ENCODE peak calls at places on chromosomes 3 and 15, in five cellular contexts. H is mesenchymal stem cell, U is trophoblast cell, P is H1, C is neuronal stem cell. G is an unnamed sample.

GRCh38 chr15:80182611-80183210 is 29.9 kb downstream of the FAH start:
- DNase-seq in H (peak; percentile 32), U (no peak), P (no peak), C (no peak), G (no peak)

GRCh38 chr15:23860290-23860751 is 173.2 kb upstream of the NDN start:
- DNase-seq in H (no peak), U (no peak), P (peak; percentile 77), C (no peak), G (peak; percentile 94)

GRCh38 chr3:13346481-13347389 is 73.4 kb downstream of the NUP210 start:
- DNase-seq in H (no peak), U (peak; percentile 35), P (no peak), C (no peak), G (peak; percentile 85)

GRCh38 chr15:91469627-91470567 is 369.8 kb downstream of the SV2B start:
- DNase-seq in H (no peak), U (no peak), P (no peak), C (no peak), G (no peak)

GRCh38 chr15:77636209-77636608 is 3.5 kb upstream of the LINGO1 start:
- DNase-seq in H (no peak), U (no peak), P (no peak), C (no peak), G (no peak)

GRCh38 chr15:36982441-36982840 is 117.9 kb downstream of the MEIS2 start:
- DNase-seq in H (no peak), U (no peak), P (no peak), C (no peak), G (no peak)

GRCh38 chr3:14461748-14462324 is 59.4 kb downstream of the SLC6A6 start:
- DNase-seq in H (peak; percentile 76), U (peak; percentile 42), P (no peak), C (no peak), G (peak; percentile 70)

GRCh38 chr3:197031315-197032285 is 2.0 kb upstream of the MELTF start:
- DNase-seq in H (peak; percentile 99), U (peak; percentile 98), P (no peak), C (no peak), G (no peak)

GRCh38 chr3:161412117-161412516 is 40.8 kb upstream of the SPTSSB start:
- DNase-seq in H (no peak), U (peak; percentile 31), P (no peak), C (no peak), G (no peak)

GRCh38 chr15:38563723-38564519 is 693 bp downstream of the RASGRP1 start:
- DNase-seq in H (peak; percentile 50), U (peak; percentile 68), P (no peak), C (peak; percentile 57), G (peak; percentile 68)

GRCh38 chr3:124800511-124801374 is 70.5 kb downstream of the UMPS start:
- DNase-seq in H (peak; percentile 81), U (no peak), P (no peak), C (no peak), G (no peak)

GRCh38 chr3:39707314-39707909 is 102.0 kb upstream of the MYRIP start:
- DNase-seq in H (peak; percentile 42), U (peak; percentile 65), P (no peak), C (peak; percentile 24), G (no peak)

DNA sequence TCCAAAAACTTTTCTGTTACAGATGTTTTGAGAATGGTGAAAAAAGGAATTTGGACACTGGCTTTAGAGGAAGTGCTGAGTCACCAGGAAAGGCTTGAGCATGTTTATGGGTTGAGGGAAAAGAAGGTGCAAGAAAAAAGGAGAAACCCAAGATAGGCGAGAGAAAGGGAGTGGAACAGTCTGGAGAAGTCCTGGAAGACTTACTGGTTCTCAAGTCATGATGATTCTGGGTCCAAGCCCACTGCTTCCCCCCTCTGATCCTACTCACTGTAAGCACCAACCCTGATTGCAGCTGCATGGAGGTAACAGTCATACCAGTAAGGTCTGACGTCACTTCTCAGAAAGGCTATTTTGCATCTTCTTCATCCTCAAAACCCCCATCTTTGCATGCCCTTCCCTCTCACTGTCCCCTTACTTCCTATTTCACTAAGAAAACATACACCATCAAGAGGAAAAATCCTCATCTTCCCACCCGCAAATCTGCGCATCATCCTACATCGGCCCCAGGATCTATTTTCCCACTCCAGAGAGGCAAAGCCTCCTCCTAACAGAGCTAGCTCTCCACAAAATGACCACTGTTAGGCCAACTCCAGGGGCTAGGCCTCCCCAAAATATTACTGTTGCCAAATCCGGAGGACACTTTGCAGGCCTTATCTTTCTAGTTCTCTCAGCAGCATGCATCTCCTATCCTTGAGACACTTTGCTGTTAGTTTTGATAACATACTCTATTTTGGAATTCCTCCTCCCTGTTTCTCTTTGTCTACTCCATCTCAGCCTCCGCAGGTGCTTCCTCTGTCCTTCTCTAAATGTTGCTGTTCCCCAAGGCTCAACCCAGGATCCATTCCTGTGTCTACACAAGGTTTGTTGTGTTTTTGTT is 3.2 kb upstream of the ATP13A3 start:
- DNase-seq in H (peak; percentile 60), U (peak; percentile 45), P (no peak), C (no peak), G (no peak)
- H3K18ac ChIP-seq in H (peak overlapping the region; percentile 75), U (no peak overlapping the region), P (no peak overlapping the region), C (no peak overlapping the region), G (no peak overlapping the region)

DNA sequence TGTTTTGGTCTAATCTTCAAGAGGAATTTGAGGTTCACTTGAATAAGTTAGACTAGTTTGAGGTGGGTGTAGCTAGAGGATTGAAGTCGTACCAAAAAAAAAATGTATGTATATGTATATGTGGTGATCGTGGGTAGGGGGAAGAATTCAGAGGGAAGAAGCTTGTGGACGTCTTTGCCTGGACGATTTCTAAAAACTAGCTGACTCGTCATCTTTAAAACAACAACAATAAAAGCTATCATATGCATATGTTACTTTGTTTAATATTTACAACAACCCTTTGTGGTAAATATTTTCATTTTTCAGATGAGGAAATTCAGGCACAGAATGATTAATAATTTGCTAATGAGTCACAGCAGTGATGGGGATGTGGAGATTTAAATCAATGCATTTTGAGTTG is 18.1 kb downstream of the RNF111 start:
- DNase-seq in H (no peak), U (no peak), P (no peak), C (no peak), G (no peak)
- H2BK12ac ChIP-seq in H (no peak overlapping the region), U (no peak overlapping the region), P (no peak overlapping the region), C (no peak overlapping the region), G (no peak overlapping the region)

GRCh38 chr15:74866090-74866489 is 7.1 kb downstream of the SCAMP2 start:
- DNase-seq in H (peak; percentile 78), U (peak; percentile 71), P (no peak), C (no peak), G (no peak)
- H3K27ac ChIP-seq in H (peak overlapping the region; percentile 64), U (peak overlapping the region; percentile 69), P (no peak overlapping the region), C (no peak overlapping the region), G (no peak overlapping the region)

GRCh38 chr3:123155471-123156011 is 46.2 kb upstream of the SEC22A start:
- DNase-seq in H (no peak), U (no peak), P (no peak), C (no peak), G (peak; percentile 14)

GRCh38 chr3:123153821-123154323 is 47.9 kb upstream of the SEC22A start:
- DNase-seq in H (no peak), U (no peak), P (no peak), C (no peak), G (peak; percentile 18)

GRCh38 chr3:123152656-123153055 is 49.1 kb upstream of the SEC22A start:
- DNase-seq in H (no peak), U (no peak), P (no peak), C (no peak), G (no peak)

GRCh38 chr3:123153124-123153523 is 48.6 kb upstream of the SEC22A start:
- DNase-seq in H (no peak), U (no peak), P (no peak), C (no peak), G (no peak)

GRCh38 chr3:123154346-123154985 is 47.3 kb upstream of the SEC22A start:
- DNase-seq in H (no peak), U (no peak), P (no peak), C (no peak), G (peak; percentile 15)
- H3K18ac ChIP-seq in H (no peak overlapping the region), U (no peak overlapping the region), P (no peak overlapping the region), C (peak overlapping the region; percentile 2), G (no peak overlapping the region)

GRCh38 chr3:65858749-65859148 is 180.0 kb downstream of the MAGI1 start:
- DNase-seq in H (no peak), U (no peak), P (no peak), C (no peak), G (no peak)

GRCh38 chr3:65867463-65868210 is 171.1 kb downstream of the MAGI1 start:
- DNase-seq in H (no peak), U (no peak), P (no peak), C (no peak), G (no peak)

GRCh38 chr3:65861718-65862117 is 177.0 kb downstream of the MAGI1 start:
- DNase-seq in H (no peak), U (peak; percentile 35), P (no peak), C (no peak), G (no peak)

DNA sequence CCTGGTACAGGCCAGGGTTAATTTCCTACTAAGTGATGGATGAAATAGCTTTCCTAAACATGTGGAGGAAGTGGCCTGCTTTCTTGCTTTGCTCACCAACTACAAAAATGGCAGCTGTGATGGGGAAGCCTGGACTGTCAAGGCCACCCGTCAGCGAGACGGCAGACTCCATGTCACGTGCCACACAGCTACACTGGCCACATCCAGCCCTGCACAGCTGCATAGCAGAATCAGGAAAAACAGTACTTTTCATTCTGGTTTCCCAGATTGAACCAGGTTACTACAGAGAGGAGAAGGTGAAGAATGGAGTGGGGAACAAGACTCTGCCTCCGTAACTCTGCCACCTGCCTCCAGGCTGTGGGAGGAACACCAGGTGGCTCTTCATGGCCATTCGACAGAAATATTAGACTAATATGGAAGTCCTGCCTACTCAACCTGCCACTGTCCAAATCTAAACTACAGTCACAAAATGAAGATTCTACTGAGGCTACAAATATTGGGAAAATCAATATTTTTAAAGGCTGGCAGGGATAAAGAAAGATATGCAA is 174.3 kb downstream of the MAGI1 start:
- DNase-seq in H (no peak), U (no peak), P (no peak), C (no peak), G (no peak)
- H2BK12ac ChIP-seq in H (no peak overlapping the region), U (no peak overlapping the region), P (no peak overlapping the region), C (no peak overlapping the region), G (no peak overlapping the region)

DNA sequence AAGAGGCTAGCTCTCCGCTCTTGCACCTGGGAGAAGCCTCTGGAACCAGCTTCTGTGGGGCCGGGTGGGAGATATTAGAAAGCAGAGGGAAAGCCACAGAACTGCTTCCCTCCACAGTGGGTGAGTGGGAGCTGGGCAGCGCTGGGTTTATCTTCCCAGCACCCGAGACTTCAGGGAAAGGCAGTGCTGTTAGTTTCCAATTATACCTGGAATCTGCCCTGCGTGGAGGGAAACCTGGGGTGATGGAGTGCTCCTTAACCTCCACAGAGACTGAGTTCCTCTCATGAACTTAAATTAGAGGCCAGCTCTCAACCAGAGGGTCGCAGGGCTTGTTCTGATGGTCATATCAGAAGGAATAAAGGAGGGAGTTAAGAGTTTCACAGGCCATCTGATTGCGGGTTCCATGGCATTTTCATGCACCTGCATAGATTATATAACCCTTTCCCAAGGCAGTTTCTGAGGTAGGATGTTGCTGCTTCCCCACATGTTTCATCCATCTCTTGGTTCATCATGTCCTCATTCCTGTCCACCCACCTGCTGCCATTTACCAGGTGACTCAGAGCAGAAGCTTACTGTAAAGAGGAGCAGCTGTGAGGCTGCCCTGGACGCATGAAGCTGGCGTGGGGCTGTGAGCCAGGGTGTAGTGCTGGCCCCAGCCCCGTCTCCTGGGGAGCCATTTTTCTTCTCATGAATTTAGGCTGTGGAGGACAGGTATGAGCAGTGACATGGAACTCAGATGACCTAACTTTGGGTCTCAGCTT is 42.5 kb downstream of the CA12 start:
- DNase-seq in H (no peak), U (peak; percentile 52), P (no peak), C (no peak), G (no peak)
- H3K27ac ChIP-seq in H (no peak overlapping the region), U (no peak overlapping the region), P (no peak overlapping the region), C (no peak overlapping the region), G (no peak overlapping the region)

G was measured in H9.